ENCODE peak calls at places on chromosomes 13 and 19, in eight cellular contexts. X is testis, F is GM12864, Z is AG04449, R is tibial artery, O is fibroblast of lung, S is fibroblast of mammary gland, N is brain microvascular endothelial cell. A is an unnamed sample.
A peak's percentile ranks its signal among the peaks of the same experiment; 100 is the strongest.

GRCh38 chr13:41159174-41159573 is 26.6 kb upstream of the KBTBD6 start:
- DNase-seq in X (no peak), Z (no peak), O (no peak), F (no peak), S (no peak), R (no peak), N (no peak), A (no peak)

GRCh38 chr19:47389150-47389556 is 30.2 kb downstream of the MEIS3 start:
- DNase-seq in N (no peak), O (no peak), Z (no peak), S (no peak), F (no peak), X (no peak), R (no peak), A (no peak)

GRCh38 chr19:7926021-7926726 is at the start of gene CTXN1:
- DNase-seq in N (no peak), Z (no peak), S (peak; percentile 36), X (peak; percentile 83), F (no peak), R (peak; percentile 84), O (peak; percentile 40), A (no peak)

GRCh38 chr19:575527-576506 is 3.4 kb downstream of the BSG start:
- DNase-seq in Z (no peak), R (no peak), S (peak; percentile 46), N (no peak), X (peak; percentile 87), F (no peak), O (peak; percentile 68), A (no peak)

GRCh38 chr13:63425131-63425530 is 2009.5 kb upstream of the PCDH20 start:
- DNase-seq in X (no peak), N (no peak), O (peak; percentile 42), F (no peak), R (no peak), S (no peak), Z (no peak), A (peak; percentile 28)

GRCh38 chr13:31350560-31350959 is 150.8 kb downstream of the B3GLCT start:
- DNase-seq in O (no peak), Z (no peak), S (no peak), X (no peak), F (no peak), N (no peak), R (no peak), A (no peak)

GRCh38 chr13:68551701-68552522 is 1321.8 kb upstream of the PCDH9 start:
- DNase-seq in F (no peak), S (no peak), N (no peak), O (no peak), X (no peak), R (no peak), Z (no peak), A (no peak)

GRCh38 chr13:20475927-20476691 is 49.5 kb downstream of the CRYL1 start:
- DNase-seq in S (no peak), N (no peak), O (peak; percentile 35), Z (no peak), R (no peak), X (no peak), F (peak; percentile 73), A (no peak)

GRCh38 chr13:99383946-99384345 is 76.7 kb upstream of the GPR183 start:
- DNase-seq in S (no peak), O (no peak), F (no peak), N (no peak), R (no peak), Z (no peak), X (no peak), A (no peak)

GRCh38 chr13:108494991-108495661 is 134.3 kb upstream of the MYO16 start:
- DNase-seq in N (peak; percentile 2), Z (no peak), F (no peak), S (no peak), R (no peak), O (no peak), X (no peak), A (no peak)

GRCh38 chr13:28636677-28637317 is 22.1 kb upstream of the POMP start:
- DNase-seq in S (peak; percentile 80), O (peak; percentile 69), Z (no peak), R (no peak), X (peak; percentile 67), N (peak; percentile 83), F (no peak), A (no peak)

GRCh38 chr19:839146-839872 is 1.5 kb upstream of the PRTN3 start:
- DNase-seq in S (no peak), Z (no peak), F (no peak), N (no peak), O (no peak), X (no peak), R (no peak), A (no peak)

GRCh38 chr19:19600793-19601346 is 17.6 kb downstream of the PBX4 start:
- DNase-seq in Z (no peak), F (no peak), X (no peak), N (no peak), R (no peak), S (no peak), O (no peak), A (no peak)

GRCh38 chr19:4547303-4548237 is 7.7 kb upstream of the LRG1 start:
- DNase-seq in S (no peak), O (no peak), Z (no peak), N (no peak), X (peak; percentile 43), F (no peak), R (no peak), A (no peak)
- TF ChIP-seq CTCF in S (peak; percentile 26), O (peak; percentile 29), Z (peak; percentile 25), N (peak; percentile 62), X (no peak), F (peak; percentile 66), R (no peak), A (peak; percentile 27)

GRCh38 chr19:51253088-51253806 is 2.4 kb downstream of the SIGLECL1 start:
- DNase-seq in S (no peak), R (no peak), Z (no peak), N (no peak), O (no peak), F (no peak), X (no peak), A (no peak)
- TF ChIP-seq CTCF in S (no peak), R (no peak), Z (no peak), N (no peak), O (no peak), F (no peak), X (no peak), A (no peak)

DNA sequence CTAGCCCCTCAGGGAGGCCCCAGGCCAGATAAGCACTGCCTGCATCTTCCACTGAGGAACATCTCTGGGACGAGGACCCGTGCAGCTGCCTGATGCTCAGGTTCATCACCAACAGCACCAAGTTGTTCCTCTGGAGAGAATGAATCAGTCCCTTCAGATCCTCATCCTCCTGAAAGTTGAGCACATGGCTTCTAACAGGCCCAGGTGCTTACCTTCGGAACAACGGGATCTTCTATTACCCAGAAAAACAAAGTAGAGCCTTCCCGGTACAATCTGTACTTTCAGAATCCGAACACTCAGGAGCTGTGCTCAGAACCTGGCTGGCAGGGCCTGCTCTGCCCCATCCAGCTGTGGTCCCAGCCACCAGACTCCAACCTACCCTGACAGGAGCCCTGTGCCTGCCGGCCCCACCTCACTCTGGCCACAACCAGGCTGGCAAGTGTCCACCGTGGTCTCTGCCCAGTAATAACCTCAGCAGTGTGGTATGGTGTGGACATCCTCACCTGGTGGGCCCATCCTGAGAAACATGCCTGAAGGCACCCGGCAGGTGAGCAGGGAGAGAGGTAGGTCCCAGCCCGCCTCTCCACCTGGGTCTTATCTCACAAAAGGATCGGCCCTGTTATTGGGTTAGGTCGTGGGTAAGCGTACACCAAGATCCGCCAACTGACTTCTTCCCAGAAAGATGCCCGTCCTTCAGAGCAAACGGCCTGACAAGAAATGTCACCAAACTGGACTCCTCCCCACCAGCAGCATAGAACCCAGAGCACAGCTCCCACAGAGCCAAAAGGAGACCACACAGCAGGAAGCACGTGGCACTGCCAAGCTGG is 34.1 kb downstream of the ELL start:
- DNase-seq in F (no peak), R (no peak), Z (no peak), N (no peak), X (peak; percentile 74), O (no peak), S (no peak), A (no peak)
- TF ChIP-seq CTCF in F (no peak), R (peak; percentile 12), Z (no peak), N (no peak), X (no peak), O (no peak), S (no peak), A (no peak)

DNA sequence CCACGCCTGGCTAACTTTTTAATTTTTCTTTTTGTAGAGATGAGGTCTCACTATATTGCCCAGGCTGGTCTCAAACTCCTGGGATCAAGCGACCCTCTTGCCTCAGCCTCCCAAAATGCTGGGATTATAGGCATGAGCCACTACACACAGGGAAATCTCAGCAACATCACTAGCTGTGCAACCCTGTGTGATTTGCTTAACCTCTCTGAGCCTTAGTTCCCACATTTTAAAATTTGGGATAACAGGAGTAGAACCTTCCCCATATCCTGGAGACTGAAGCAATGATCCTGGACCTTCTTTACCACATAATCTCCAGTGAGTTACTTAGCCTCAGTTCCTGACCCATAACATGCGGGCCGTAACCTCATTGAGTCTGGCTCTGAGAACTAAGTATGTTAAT is 139.1 kb downstream of the IER2 start:
- DNase-seq in R (no peak), S (no peak), F (no peak), N (no peak), Z (no peak), X (no peak), O (no peak), A (no peak)
- TF ChIP-seq CTCF in R (no peak), S (no peak), F (no peak), N (no peak), Z (no peak), X (no peak), O (no peak), A (no peak)

DNA sequence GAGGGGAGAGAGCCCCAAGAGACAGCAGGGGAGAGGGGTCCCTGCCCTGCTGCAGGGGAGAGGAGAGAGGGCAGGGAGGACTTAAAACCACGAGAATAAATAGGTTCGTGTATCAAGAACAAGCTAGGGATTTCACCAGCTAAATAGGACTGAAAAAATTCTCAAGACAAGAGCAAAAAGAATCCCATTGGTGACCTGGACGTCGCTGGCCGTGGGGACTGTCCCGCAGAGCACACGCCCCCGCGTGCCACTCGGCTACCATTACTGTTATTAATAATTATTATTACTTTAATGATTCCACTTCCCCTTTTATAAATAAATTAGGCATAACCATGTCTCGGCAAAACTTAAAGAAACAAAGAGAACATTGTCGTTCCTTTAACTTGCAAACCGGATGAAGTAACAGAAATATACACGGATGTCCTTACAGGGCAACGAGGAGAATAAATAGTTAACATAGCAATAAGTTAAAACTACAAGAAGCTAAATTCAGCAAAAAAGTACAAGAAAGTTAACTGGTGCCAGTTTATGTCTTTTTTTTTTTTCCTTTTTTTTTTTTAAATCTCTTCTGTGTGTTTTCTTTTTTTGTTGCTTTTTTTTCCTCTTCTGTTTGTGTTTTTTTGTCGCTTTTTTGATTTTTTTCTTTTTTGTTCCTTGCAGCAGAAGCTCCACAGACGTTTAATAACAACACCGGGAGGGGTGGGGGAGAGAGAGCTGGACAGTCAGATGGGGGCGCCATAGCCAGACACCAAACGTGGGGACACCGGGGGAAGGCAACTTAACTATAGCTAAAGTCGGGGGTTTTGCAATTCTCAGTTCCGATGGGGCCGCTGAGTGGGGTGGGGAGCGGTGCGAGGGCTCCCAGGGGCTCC is 16.7 kb downstream of the PRKCSH start:
- DNase-seq in N (no peak), O (no peak), F (no peak), R (no peak), X (no peak), S (no peak), Z (no peak), A (no peak)
- TF ChIP-seq CTCF in N (peak; percentile 55), O (peak; percentile 20), F (peak; percentile 45), R (no peak), X (no peak), S (no peak), Z (no peak), A (peak; percentile 14)

A was measured in BJ.